ENCODE peak calls at places on chromosomes 12 and 14, in five cellular contexts. T is WERI-Rb-1, A is right atrium auricular region, M is fibroblast of the aortic adventitia, K is PC-9. G is an unnamed sample.

GRCh38 chr14:22656226-22656625 is 12.1 kb upstream of the OR6J1 start:
- DNase-seq in T (no peak), A (no peak), M (no peak), K (no peak), G (no peak)

GRCh38 chr14:30971586-30971985 is 53.9 kb upstream of the AP4S1 start:
- DNase-seq in T (no peak), A (no peak), M (no peak), K (no peak), G (no peak)

GRCh38 chr14:103224996-103225874 is 102.0 kb downstream of the TNFAIP2 start:
- DNase-seq in T (no peak), A (no peak), M (no peak), K (no peak), G (no peak)

GRCh38 chr12:125453751-125454150 is 388.5 kb downstream of the AACS start:
- DNase-seq in T (no peak), A (no peak), M (no peak), K (no peak), G (no peak)

GRCh38 chr12:124445826-124446225 is 121.6 kb downstream of the NCOR2 start:
- DNase-seq in T (no peak), A (no peak), M (no peak), K (no peak), G (no peak)

GRCh38 chr14:34498684-34499412 is 36.8 kb upstream of the SPTSSA start:
- DNase-seq in T (peak), A (no peak), M (peak), K (peak), G (no peak)

GRCh38 chr12:70692681-70693288 is 55.6 kb upstream of the PTPRB start:
- DNase-seq in T (no peak), A (no peak), M (peak), K (no peak), G (no peak)

GRCh38 chr12:110174373-110174996 is 50.3 kb downstream of the IFT81 start:
- DNase-seq in T (no peak), A (no peak), M (no peak), K (no peak), G (no peak)

GRCh38 chr12:105775351-105775750 is 363.4 kb downstream of the NUAK1 start:
- DNase-seq in T (no peak), A (no peak), M (peak), K (no peak), G (no peak)

GRCh38 chr12:131494141-131494733 is 216.7 kb upstream of the SFSWAP start:
- DNase-seq in T (no peak), A (peak), M (no peak), K (no peak), G (no peak)

GRCh38 chr12:69189378-69189978 is 49.9 kb upstream of the CPSF6 start:
- DNase-seq in T (no peak), A (no peak), M (no peak), K (no peak), G (no peak)

GRCh38 chr14:90788031-90788430 is 28.2 kb downstream of the TTC7B start:
- DNase-seq in T (no peak), A (no peak), M (no peak), K (no peak), G (no peak)

GRCh38 chr14:90785876-90786450 is 30.3 kb downstream of the TTC7B start:
- DNase-seq in T (no peak), A (no peak), M (no peak), K (no peak), G (no peak)

GRCh38 chr14:90784621-90785270 is 31.5 kb downstream of the TTC7B start:
- DNase-seq in T (no peak), A (no peak), M (no peak), K (no peak), G (no peak)

GRCh38 chr14:90783344-90783743 is 32.9 kb downstream of the TTC7B start:
- DNase-seq in T (no peak), A (no peak), M (no peak), K (no peak), G (no peak)

GRCh38 chr14:90785474-90785873 is 30.8 kb downstream of the TTC7B start:
- DNase-seq in T (no peak), A (peak), M (no peak), K (no peak), G (no peak)
- TF ChIP-seq CTCF in T (peak), A (no peak), M (no peak), K (no peak), G (no peak)

GRCh38 chr12:47860279-47860841 is 40.7 kb upstream of the HDAC7 start:
- DNase-seq in T (no peak), A (no peak), M (no peak), K (no peak), G (no peak)
- TF ChIP-seq CTCF in T (no peak), A (no peak), M (no peak), K (no peak), G (no peak)

DNA sequence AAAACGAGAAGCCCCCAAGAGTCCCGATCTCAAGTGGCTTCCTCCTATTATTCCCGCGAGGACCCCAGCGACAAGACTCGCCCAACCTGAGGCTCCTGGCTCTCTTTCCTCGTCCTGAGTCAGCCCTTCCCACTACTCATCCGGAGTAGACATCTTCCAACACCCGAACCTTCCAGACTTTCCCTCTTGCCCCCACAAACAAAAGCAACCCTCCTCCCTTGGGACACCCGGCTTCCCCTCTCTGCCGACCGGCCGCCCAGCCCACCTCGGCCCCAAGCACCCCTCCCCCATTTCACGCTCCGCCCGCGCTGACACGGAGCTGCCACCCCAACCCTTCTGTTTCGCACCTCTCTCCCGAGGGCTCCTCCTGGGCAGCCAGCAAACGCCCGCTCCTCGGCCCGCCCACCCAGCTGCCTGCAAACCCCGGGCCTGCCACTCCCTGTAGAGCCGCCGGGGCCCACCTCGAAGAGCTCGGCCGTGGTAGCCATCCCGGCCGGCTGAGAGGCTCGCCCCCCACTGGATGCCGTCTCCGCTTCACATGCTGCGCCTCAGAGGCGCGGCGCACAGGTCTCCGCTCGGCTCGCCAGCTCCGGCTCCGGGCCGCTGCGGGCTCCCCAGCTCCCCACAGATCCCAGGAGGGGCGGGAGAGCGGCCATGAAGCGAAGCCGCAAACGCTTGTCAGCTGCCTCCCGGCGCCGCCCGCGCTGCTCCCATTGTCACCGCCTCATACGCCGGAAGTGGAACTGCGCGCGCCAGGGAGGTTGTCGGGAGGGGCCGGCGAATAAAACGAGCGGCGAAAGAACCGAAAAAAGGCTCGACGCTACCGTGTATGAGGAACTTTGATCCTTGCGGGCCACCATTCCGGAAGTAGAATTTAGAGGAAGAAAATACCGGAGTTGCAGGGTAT is at the start of the genes AP5M1 and EXOC5:
- DNase-seq in T (peak), A (peak), M (peak), K (peak), G (peak)
- TF ChIP-seq CTCF in T (peak), A (peak), M (peak), K (no peak), G (no peak)

DNA sequence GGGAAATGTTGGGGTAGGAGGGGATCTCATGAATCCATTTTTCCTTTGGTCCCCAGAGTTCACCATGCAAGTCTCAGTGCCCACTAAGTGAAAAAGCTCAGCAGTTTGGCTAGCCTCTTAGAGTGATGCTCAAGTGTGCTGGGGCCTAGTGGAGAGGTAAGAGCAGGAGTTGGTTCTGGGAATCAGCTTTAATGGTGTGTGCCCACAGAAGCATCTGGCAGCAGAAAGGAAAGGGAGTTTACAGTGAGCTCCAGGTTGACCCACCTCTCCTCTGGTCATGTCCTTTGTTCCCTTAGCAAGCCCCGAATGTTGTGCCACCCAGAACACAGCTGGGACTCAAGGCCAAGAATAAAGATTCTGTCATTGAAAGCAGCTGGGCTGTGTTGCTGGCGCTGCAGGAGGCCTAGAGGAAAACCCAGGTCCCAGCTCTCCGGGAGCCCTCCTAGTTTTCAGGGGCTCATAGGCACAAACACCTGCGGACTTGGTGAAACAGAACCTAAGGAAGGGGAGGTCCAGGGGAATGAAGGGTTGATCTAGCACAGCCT is 320.8 kb downstream of the ZFP36L1 start:
- DNase-seq in T (no peak), A (no peak), M (no peak), K (no peak), G (no peak)
- TF ChIP-seq CTCF in T (no peak), A (no peak), M (no peak), K (no peak), G (no peak)

G was measured in progenitor cell of endocrine pancreas.